ENCODE peak calls at places on chromosomes 6 and 20, in six cellular contexts. I, R, X, G, V and P are unnamed samples.

GRCh38 chr6:48542191-48542590 is 431.2 kb upstream of the PTCHD4 start:
- DNase-seq in I (no peak), R (no peak), X (no peak), V (no peak), G (no peak), P (peak)

GRCh38 chr20:38725458-38725958 is 1.2 kb downstream of the SLC32A1 start:
- DNase-seq in V (no peak), R (no peak), G (no peak), I (no peak), X (no peak), P (no peak)

GRCh38 chr20:63238491-63239126 is 2.9 kb downstream of the BIRC7 start:
- DNase-seq in X (no peak), V (no peak), I (no peak), G (no peak), R (no peak), P (no peak)

GRCh38 chr6:45522486-45522885 is 144.8 kb upstream of the SUPT3H start:
- DNase-seq in X (no peak), V (no peak), I (no peak), R (no peak), G (no peak), P (no peak)

GRCh38 chr20:8504030-8504429 is 372.0 kb downstream of the PLCB1 start:
- DNase-seq in G (no peak), X (no peak), I (no peak), V (no peak), R (no peak), P (no peak)

GRCh38 chr6:146542881-146543210 is 787 bp upstream of the RAB32 start:
- DNase-seq in R (no peak), V (no peak), X (no peak), I (no peak), G (no peak), P (no peak)

GRCh38 chr20:62625516-62625915 is 16.8 kb upstream of the SLCO4A1 start:
- DNase-seq in X (no peak), V (no peak), R (no peak), I (no peak), G (no peak), P (no peak)

GRCh38 chr6:167500961-167501360 is 176.1 kb downstream of the TTLL2 start:
- DNase-seq in X (no peak), R (no peak), I (no peak), G (no peak), V (no peak), P (no peak)

GRCh38 chr6:71887006-71887743 is 825 bp downstream of the RIMS1 start:
- DNase-seq in R (no peak), I (no peak), X (no peak), V (no peak), G (no peak), P (no peak)

GRCh38 chr20:63735859-63736718 is at the start of gene LIME1:
- DNase-seq in X (no peak), G (no peak), R (peak), V (no peak), I (no peak), P (no peak)

GRCh38 chr6:7107578-7108195 is at the start of gene RREB1:
- DNase-seq in I (peak), V (no peak), R (peak), X (peak), G (peak), P (no peak)

GRCh38 chr20:41671143-41671542 is 53.0 kb upstream of the CHD6 start:
- DNase-seq in I (no peak), X (no peak), G (no peak), V (no peak), R (no peak), P (no peak)

GRCh38 chr20:49091762-49092161 is 45.6 kb downstream of the CSE1L start:
- DNase-seq in I (no peak), R (no peak), G (no peak), V (no peak), X (no peak), P (no peak)

GRCh38 chr6:148932731-148933130 is 185.9 kb downstream of the UST start:
- DNase-seq in G (no peak), I (no peak), V (no peak), R (no peak), X (peak), P (no peak)

GRCh38 chr6:38016824-38017223 is 197.3 kb downstream of the ZFAND3 start:
- DNase-seq in R (no peak), I (no peak), X (no peak), G (no peak), V (no peak), P (no peak)

GRCh38 chr6:123182998-123183397 is 187.0 kb downstream of the CLVS2 start:
- DNase-seq in X (no peak), V (no peak), R (no peak), G (no peak), I (no peak), P (no peak)

GRCh38 chr20:62303327-62304226 is 780 bp downstream of the ADRM1 start:
- DNase-seq in X (no peak), G (peak), R (peak), V (no peak), I (no peak), P (no peak)

GRCh38 chr6:156857573-156857972 is 80.4 kb downstream of the ARID1B start:
- DNase-seq in I (no peak), G (no peak), X (no peak), R (no peak), V (no peak), P (no peak)

GRCh38 chr6:144006731-144007454 is 1.2 kb downstream of the PLAGL1 start:
- DNase-seq in X (peak), I (no peak), G (peak), R (peak), V (no peak), P (peak)

GRCh38 chr6:7171733-7172132 is 64.0 kb downstream of the RREB1 start:
- DNase-seq in I (no peak), X (no peak), G (no peak), V (no peak), R (no peak), P (no peak)

GRCh38 chr6:548517-548916 is 108.4 kb downstream of the HUS1B start:
- DNase-seq in V (no peak), R (no peak), I (no peak), X (no peak), G (no peak), P (no peak)

GRCh38 chr6:84228198-84228543 is 728 bp upstream of the CEP162 start:
- DNase-seq in X (no peak), V (no peak), R (no peak), I (no peak), G (no peak), P (no peak)
- TF ChIP-seq CTCF in X (no peak), V (no peak), R (peak), I (no peak), G (no peak), P (no peak)

GRCh38 chr20:47576516-47577033 is 74.9 kb downstream of the NCOA3 start:
- DNase-seq in G (peak), R (peak), I (peak), X (peak), V (no peak), P (no peak)
- H3K4me3 ChIP-seq in G (no peak), R (no peak), I (no peak), X (no peak), V (peak), P (no peak)

GRCh38 chr20:58237318-58238182 is 9.1 kb upstream of the ANKRD60 start:
- DNase-seq in X (peak), I (no peak), V (no peak), R (no peak), G (no peak), P (peak)
- TF ChIP-seq CTCF in X (no peak), I (no peak), V (no peak), R (no peak), G (no peak), P (no peak)

GRCh38 chr6:22113046-22113766 is 183.6 kb downstream of the PRL start:
- DNase-seq in R (no peak), G (peak), X (peak), I (no peak), V (peak), P (peak)
- H3K4me3 ChIP-seq in R (no peak), G (no peak), X (no peak), I (no peak), V (no peak), P (no peak)

DNA sequence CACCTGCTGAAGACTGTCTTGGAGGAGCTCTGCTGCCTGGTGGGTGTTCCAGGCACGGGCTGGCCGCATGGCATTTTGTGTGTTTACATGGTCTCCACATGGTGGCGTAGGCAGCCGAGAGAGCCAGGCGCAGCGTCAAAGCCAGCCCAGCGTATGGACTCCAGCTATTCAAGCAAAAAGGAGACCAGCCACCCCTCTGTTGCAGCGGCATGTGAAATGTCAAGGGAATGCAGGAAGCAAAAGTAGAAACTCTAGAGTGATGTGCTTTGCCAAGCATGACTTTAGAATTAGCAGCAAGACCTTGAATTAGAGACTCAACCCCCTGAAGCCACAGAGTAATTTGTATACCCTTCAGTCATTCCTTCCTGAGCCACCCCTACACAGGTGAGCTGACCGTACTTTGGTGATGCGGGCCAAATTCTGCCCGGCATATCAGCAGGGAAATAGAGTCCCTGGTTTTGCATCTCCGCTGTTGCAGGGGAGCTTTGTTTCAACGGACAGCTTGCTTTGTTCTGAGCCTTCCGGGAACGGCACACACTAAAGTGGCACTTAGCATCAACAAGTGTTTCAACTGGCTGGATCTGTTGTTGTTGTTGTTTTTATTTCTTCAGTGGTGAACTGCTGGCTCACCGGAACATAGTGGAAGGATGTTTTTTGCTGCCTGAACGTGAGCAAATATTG is 48.5 kb downstream of the FNDC1 start:
- DNase-seq in R (peak), I (peak), G (no peak), X (peak), V (no peak), P (no peak)
- TF ChIP-seq CTCF in R (no peak), I (peak), G (no peak), X (peak), V (peak), P (peak)

DNA sequence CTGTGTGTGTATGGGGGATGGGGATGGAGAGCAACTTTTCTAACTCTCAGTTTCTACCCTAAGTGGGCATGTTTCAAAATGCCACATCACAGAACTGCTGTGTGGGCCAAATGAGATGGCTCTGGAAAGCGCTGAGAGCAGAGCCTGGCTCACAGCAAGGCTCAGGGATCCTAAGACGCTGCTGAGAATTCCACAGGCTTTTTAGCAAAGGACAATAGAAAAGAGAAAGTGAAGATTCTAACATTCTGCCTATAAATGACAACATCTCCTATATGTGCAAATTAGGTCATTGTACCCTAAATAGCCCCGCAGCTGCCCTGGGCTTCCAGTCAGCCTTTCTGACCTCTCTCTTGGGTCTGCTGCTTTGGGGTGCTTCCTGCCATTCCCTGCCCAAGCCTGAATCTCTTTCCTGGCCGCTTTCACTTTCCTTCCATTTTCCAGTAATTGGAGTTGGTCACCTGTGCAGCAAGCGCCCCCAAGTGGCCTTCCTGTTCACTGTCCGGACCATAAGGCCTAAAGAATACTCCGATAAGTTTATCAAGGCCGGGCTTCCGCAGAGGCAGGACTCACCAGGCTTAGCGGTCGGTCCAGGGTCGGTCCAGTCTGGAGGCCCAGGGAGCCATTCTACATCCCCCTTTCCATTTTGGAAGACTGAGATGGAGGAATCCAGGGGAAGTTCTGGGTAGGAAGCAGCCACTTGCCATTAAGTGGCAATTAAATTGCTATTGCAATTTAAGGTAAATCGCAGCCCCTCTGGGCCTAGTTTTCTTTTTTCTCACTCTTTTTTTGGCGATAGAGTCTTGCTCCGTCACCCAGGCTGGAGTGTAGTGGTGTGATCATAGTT is 6.7 kb upstream of the DDR1 start:
- DNase-seq in I (peak), X (peak), G (peak), R (peak), V (peak), P (peak)
- H3K4me3 ChIP-seq in I (no peak), X (peak), G (peak), R (no peak), V (peak), P (peak)

GRCh38 chr6:33589366-33589722 is 9.3 kb upstream of the BAK1 start:
- DNase-seq in V (no peak), X (no peak), I (no peak), R (no peak), G (no peak), P (no peak)

GRCh38 chr6:33591633-33592032 is 11.6 kb upstream of the BAK1 start:
- DNase-seq in V (no peak), I (no peak), X (no peak), R (no peak), G (no peak), P (no peak)

GRCh38 chr6:33589723-33590530 is 9.9 kb upstream of the BAK1 start:
- DNase-seq in G (peak), V (no peak), I (peak), X (peak), R (peak), P (no peak)

GRCh38 chr6:33592280-33592594 is 12.2 kb upstream of the BAK1 start:
- DNase-seq in V (no peak), G (no peak), X (no peak), I (no peak), R (no peak), P (no peak)

DNA sequence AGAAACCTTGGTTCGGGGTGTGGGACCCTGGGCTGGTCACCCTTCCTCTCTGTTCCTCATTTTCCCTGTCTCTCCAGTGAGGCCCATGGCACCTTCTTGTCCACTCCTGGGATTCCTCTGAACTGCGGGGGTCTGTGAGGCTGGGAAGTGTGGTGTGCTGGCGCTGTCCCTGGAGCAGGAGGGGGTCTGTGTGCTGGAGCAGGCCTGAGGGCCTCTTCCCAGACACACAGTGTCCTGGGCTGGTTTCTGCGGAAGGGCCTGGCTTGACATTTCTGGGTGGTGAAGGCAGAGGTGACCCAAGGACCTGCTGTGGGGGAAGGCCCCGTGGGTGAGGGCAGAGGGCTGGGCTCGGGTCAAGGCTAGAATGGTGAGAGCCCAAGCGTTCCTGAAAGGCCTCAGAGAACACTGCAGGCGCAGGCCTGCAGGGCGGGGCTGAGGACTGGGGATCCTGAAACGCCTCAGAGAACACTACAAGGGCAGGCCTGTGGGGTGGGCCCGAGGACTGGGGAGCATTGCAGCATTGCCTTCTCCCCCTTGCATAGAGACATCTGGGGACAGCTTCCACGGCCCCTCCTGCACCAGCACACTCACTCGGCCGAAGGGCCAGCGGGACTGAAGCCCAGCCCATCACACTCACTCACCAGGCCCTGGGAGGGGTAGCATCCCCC is 10.6 kb upstream of the BAK1 start:
- DNase-seq in V (no peak), I (no peak), G (no peak), X (no peak), R (peak), P (no peak)
- TF ChIP-seq CTCF in V (no peak), I (no peak), G (no peak), X (no peak), R (no peak), P (no peak)

DNA sequence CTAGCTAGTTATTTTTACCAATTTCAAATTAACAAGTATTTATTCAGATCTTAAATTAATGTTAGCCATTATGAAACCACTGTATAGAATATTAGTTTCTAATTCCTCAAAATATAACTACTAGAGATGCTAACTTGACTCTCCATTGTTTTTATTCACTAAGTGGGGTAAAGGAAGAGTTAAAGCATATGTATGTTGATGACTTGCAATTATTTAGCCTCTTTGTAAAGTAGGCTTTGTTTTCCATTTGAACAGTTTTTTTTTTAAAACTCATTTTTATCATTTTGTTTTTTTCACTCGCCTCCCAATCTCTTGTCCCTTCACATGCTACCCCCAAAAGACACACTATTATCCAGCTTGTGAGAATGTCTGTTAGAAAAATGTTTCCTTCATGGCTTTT is 3.3 kb downstream of the FAM162B start:
- DNase-seq in X (no peak), R (no peak), I (no peak), G (no peak), V (no peak), P (no peak)
- H3K4me3 ChIP-seq in X (no peak), R (no peak), I (no peak), G (no peak), V (no peak), P (no peak)

GRCh38 chr6:42879372-42880239 is at the start of gene RPL7L1:
- DNase-seq in X (peak), G (peak), R (peak), V (peak), I (peak), P (no peak)
- TF ChIP-seq CTCF in X (peak), G (peak), R (peak), V (peak), I (no peak), P (no peak)